ENCODE peak calls at places on chromosomes 7 and 10, in four cellular contexts. V, L, X and G are unnamed samples.
A peak's percentile ranks its signal among the peaks of the same experiment; 100 is the strongest.

GRCh38 chr10:129531969-129532660 is 65.1 kb downstream of the MGMT start:
- DNase-seq in V (no peak), L (no peak), X (no peak), G (no peak)

GRCh38 chr7:604038-604883 is 84.6 kb upstream of the PDGFA start:
- DNase-seq in V (peak; percentile 60), L (peak; percentile 77), X (peak; percentile 87), G (peak; percentile 68)

GRCh38 chr7:147804032-147804431 is 786.5 kb upstream of the C7orf33 start:
- DNase-seq in V (no peak), L (no peak), X (no peak), G (no peak)

GRCh38 chr7:91942312-91942711 is 1.6 kb downstream of the AKAP9 start:
- DNase-seq in V (no peak), L (no peak), X (no peak), G (no peak)

GRCh38 chr10:7915923-7916322 is 97.6 kb downstream of the TAF3 start:
- DNase-seq in V (no peak), L (no peak), X (no peak), G (no peak)

GRCh38 chr10:17425584-17426262 is 28.7 kb downstream of the ST8SIA6 start:
- DNase-seq in V (no peak), L (no peak), X (no peak), G (no peak)

GRCh38 chr10:117946525-117947070 is 100.1 kb downstream of the RAB11FIP2 start:
- DNase-seq in V (no peak), L (no peak), X (no peak), G (no peak)

GRCh38 chr7:15582773-15583172 is 21.0 kb upstream of the AGMO start:
- DNase-seq in V (no peak), L (no peak), X (no peak), G (no peak)

GRCh38 chr10:112738586-112739218 is 211.3 kb upstream of the TCF7L2 start:
- DNase-seq in V (no peak), L (no peak), X (no peak), G (no peak)

GRCh38 chr7:55308186-55308929 is 56.8 kb upstream of the LANCL2 start:
- DNase-seq in V (no peak), L (no peak), X (no peak), G (no peak)

GRCh38 chr10:115209133-115209532 is 116.0 kb downstream of the ATRNL1 start:
- DNase-seq in V (no peak), L (no peak), X (no peak), G (no peak)

GRCh38 chr10:131514454-131514853 is 202.9 kb upstream of the TCERG1L start:
- DNase-seq in V (no peak), L (no peak), X (no peak), G (no peak)

GRCh38 chr7:32611201-32611691 is 116.0 kb downstream of the AVL9 start:
- DNase-seq in V (no peak), L (no peak), X (no peak), G (no peak)

GRCh38 chr7:157529768-157530560 is 193.2 kb downstream of the DNAJB6 start:
- DNase-seq in V (no peak), L (no peak), X (no peak), G (peak; percentile 15)

GRCh38 chr10:51788270-51788669 is 88.9 kb upstream of the CSTF2T start:
- DNase-seq in V (no peak), L (no peak), X (no peak), G (no peak)

GRCh38 chr7:2099036-2099957 is 133.4 kb downstream of the MAD1L1 start:
- DNase-seq in V (no peak), L (no peak), X (no peak), G (no peak)

GRCh38 chr7:134892963-134893362 is 93.3 kb upstream of the AGBL3 start:
- DNase-seq in V (no peak), L (no peak), X (no peak), G (no peak)

GRCh38 chr7:122166708-122167107 is 22.7 kb upstream of the AASS start:
- DNase-seq in V (no peak), L (no peak), X (no peak), G (no peak)

GRCh38 chr7:53609185-53609584 is 573.8 kb downstream of the POM121L12 start:
- DNase-seq in V (no peak), L (no peak), X (no peak), G (no peak)

GRCh38 chr10:60521974-60522405 is 132.3 kb upstream of the ANK3 start:
- DNase-seq in V (no peak), L (no peak), X (no peak), G (no peak)

GRCh38 chr10:131264110-131264788 is 47.3 kb downstream of the TCERG1L start:
- DNase-seq in V (no peak), L (no peak), X (no peak), G (no peak)

GRCh38 chr7:22445140-22445722 is 54.8 kb downstream of the STEAP1B start:
- DNase-seq in V (peak; percentile 12), L (peak; percentile 70), X (no peak), G (peak; percentile 44)

GRCh38 chr7:27108390-27109127 is 6.1 kb upstream of the HOXA2 start:
- DNase-seq in V (no peak), L (no peak), X (no peak), G (no peak)

GRCh38 chr7:97011536-97012292 is 6.4 kb downstream of the DLX6 start:
- DNase-seq in V (no peak), L (no peak), X (no peak), G (no peak)

GRCh38 chr7:4800487-4800886 is 25.1 kb downstream of the AP5Z1 start:
- DNase-seq in V (no peak), L (no peak), X (no peak), G (no peak)

GRCh38 chr7:48101352-48101751 is 12.3 kb downstream of the UPP1 start:
- DNase-seq in V (no peak), L (no peak), X (no peak), G (no peak)

GRCh38 chr10:21399392-21400015 is 126.0 kb downstream of the SKIDA1 start:
- DNase-seq in V (no peak), L (no peak), X (no peak), G (no peak)

GRCh38 chr10:99297033-99297432 is 32.1 kb upstream of the CNNM1 start:
- DNase-seq in V (no peak), L (no peak), X (no peak), G (no peak)

GRCh38 chr10:99443483-99443882 is 13.1 kb upstream of the GOT1 start:
- DNase-seq in V (no peak), L (no peak), X (no peak), G (no peak)

GRCh38 chr10:115572740-115573455 is 479.7 kb downstream of the ATRNL1 start:
- DNase-seq in V (no peak), L (no peak), X (no peak), G (no peak)

GRCh38 chr10:117152668-117153067 is 14.6 kb upstream of the VAX1 start:
- DNase-seq in V (no peak), L (no peak), X (no peak), G (no peak)

GRCh38 chr10:98373260-98373659 is 41.7 kb downstream of the PYROXD2 start:
- DNase-seq in V (no peak), L (no peak), X (no peak), G (no peak)

GRCh38 chr7:72336887-72337821 is 75.0 kb downstream of the CALN1 start:
- DNase-seq in V (no peak), L (no peak), X (no peak), G (no peak)

GRCh38 chr10:35271086-35271834 is 65.0 kb upstream of the CCNY start:
- DNase-seq in V (no peak), L (no peak), X (no peak), G (no peak)

GRCh38 chr10:84534168-84534567 is 205.8 kb downstream of the CCSER2 start:
- DNase-seq in V (no peak), L (no peak), X (no peak), G (no peak)

GRCh38 chr10:119654540-119654939 is 3.4 kb downstream of the BAG3 start:
- DNase-seq in V (no peak), L (peak; percentile 79), X (no peak), G (peak; percentile 75)

GRCh38 chr7:92177362-92177761 is 1.6 kb downstream of the LRRD1 start:
- DNase-seq in V (no peak), L (no peak), X (no peak), G (no peak)

DNA sequence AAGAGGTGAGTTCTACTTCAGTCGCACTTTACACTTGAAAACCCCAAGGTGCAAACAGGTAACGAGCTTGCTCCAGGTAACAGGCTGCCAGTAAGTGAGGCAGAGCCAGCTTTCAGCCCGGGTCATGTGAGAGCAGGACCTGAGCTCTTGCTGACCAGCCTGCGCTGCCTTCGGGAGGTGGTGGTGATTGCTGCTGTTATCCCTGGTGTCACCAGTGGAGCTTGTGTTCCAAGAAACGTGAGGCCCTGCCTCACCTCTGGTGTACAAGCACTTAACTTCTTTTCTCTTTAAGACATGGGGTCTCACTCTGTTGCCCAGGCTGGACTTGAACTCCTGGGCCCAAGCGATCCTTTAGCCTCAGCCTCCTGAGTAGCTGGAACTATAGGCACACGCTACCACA is 265.0 kb downstream of the CELF2 start:
- DNase-seq in V (no peak), L (no peak), X (no peak), G (no peak)
- H3K4me1 ChIP-seq in V (peaks cover 7% of the 10 kb centered on the region), L (peaks cover 2% of the 10 kb centered on the region), X (no peaks in the 10 kb centered on the region), G (no peaks in the 10 kb centered on the region)

GRCh38 chr7:116363637-116364432 is 135.7 kb upstream of the CAV2 start:
- DNase-seq in V (no peak), L (no peak), X (no peak), G (no peak)
- H3K27ac ChIP-seq in V (no peak overlapping the region), L (no peak overlapping the region), X (no peak overlapping the region), G (no peak overlapping the region)

GRCh38 chr10:43440782-43441134 is 3.8 kb downstream of the ZNF487 start:
- DNase-seq in V (no peak), L (no peak), X (no peak), G (no peak)

GRCh38 chr10:43436291-43437140 is at the start of gene ZNF487:
- DNase-seq in V (peak; percentile 73), L (peak; percentile 91), X (peak; percentile 80), G (peak; percentile 91)

DNA sequence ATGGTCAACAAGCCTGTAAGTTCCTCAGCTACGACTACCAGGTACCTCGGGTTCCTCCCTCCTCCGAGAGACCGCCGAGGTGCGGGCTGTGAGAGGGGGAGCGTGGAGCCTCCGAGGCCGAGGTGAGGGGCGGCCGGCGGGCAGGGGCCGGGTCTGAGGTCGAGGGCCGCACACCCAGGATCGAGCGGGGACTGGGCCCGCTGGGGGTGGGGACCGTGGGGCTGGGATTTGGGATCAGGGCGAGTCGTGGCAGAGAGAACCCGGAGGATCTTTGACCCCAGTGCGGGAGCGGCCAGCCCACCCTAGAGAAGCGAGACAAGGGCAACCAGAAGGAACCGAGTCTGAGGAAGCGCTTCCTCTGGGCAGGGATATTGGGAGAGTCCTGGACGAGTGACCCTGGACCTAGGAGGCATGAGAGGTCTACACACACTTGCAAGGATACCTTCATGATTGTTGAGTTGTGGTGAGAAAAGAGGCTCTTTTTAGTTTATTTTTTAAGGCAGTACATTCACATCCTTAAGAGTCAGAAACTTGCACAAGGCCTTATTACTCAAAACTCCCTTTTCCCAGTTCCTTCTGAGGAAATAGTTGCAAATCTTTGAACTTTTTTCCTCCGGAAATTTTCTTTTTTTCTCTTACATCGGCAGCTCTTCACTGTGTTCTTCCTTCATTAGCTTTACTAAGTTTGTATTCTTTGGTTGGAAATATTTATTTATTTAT is 390 bp downstream of the ZNF487 start:
- DNase-seq in V (no peak), L (no peak), X (no peak), G (no peak)
- H3K4me1 ChIP-seq in V (peaks cover 22% of the 10 kb centered on the region), L (peaks cover 2% of the 10 kb centered on the region), X (peaks cover 12% of the 10 kb centered on the region), G (peaks cover 4% of the 10 kb centered on the region)

GRCh38 chr7:101814081-101814995 is 3.1 kb upstream of the CUX1 start:
- DNase-seq in V (no peak), L (peak; percentile 55), X (peak; percentile 34), G (peak; percentile 69)
- H3K27ac ChIP-seq in V (peak overlapping the region; percentile 81), L (peak overlapping the region; percentile 55), X (no peak overlapping the region), G (peak overlapping the region; percentile 83)